ENCODE peak calls at places on chromosomes 1 and 21, in four cellular contexts. Y is Panc1, I is GM12878, Z is SK-N-SH. L is an unnamed sample.

GRCh38 chr1:205477759-205478247 is 22.0 kb upstream of the BLACAT1 start:
- DNase-seq in Y (no peak), I (no peak), Z (no peak), L (no peak)

GRCh38 chr1:222940903-222941302 is 126.1 kb downstream of the DISP1 start:
- DNase-seq in Y (no peak), I (no peak), Z (no peak), L (no peak)

GRCh38 chr1:119108993-119109392 is 31.5 kb downstream of the WARS2 start:
- DNase-seq in Y (no peak), I (no peak), Z (no peak), L (no peak)

GRCh38 chr1:53308512-53308911 is 19.4 kb downstream of the LRP8 start:
- DNase-seq in Y (no peak), I (no peak), Z (no peak), L (no peak)

GRCh38 chr1:29236993-29237905 is 927 bp downstream of the PTPRU start:
- DNase-seq in Y (no peak), I (no peak), Z (peak), L (peak)

GRCh38 chr1:30083800-30084464 is 639.5 kb downstream of the MATN1 start:
- DNase-seq in Y (peak), I (no peak), Z (no peak), L (no peak)

GRCh38 chr1:2644171-2644570 is 11.4 kb upstream of the MMEL1 start:
- DNase-seq in Y (no peak), I (no peak), Z (no peak), L (no peak)

GRCh38 chr1:206705187-206705586 is 20.5 kb downstream of the MAPKAPK2 start:
- DNase-seq in Y (no peak), I (no peak), Z (no peak), L (no peak)

GRCh38 chr21:42199488-42200463 is 19.2 kb upstream of the ABCG1 start:
- DNase-seq in Y (no peak), I (peak), Z (no peak), L (peak)

GRCh38 chr1:111585461-111586100 is 34.0 kb upstream of the RAP1A start:
- DNase-seq in Y (no peak), I (no peak), Z (no peak), L (no peak)

GRCh38 chr1:27007909-27008582 is 4.6 kb downstream of the TENT5B start:
- DNase-seq in Y (no peak), I (no peak), Z (no peak), L (no peak)

GRCh38 chr1:161196521-161197451 is 2.1 kb downstream of the ADAMTS4 start:
- DNase-seq in Y (no peak), I (no peak), Z (peak), L (no peak)

GRCh38 chr1:30790850-30791778 is 33.5 kb upstream of the LAPTM5 start:
- DNase-seq in Y (no peak), I (peak), Z (no peak), L (no peak)

GRCh38 chr1:220813013-220813412 is 26.3 kb downstream of the MTARC1 start:
- DNase-seq in Y (no peak), I (no peak), Z (no peak), L (peak)
- TF ChIP-seq SIN3A in Y (no peak), I (no peak), Z (no peak), L (no peak)

GRCh38 chr1:233359905-233360304 is 32.4 kb downstream of the MAP3K21 start:
- DNase-seq in Y (no peak), I (no peak), Z (no peak), L (no peak)

GRCh38 chr1:233361876-233362275 is 34.4 kb downstream of the MAP3K21 start:
- DNase-seq in Y (no peak), I (no peak), Z (no peak), L (no peak)

GRCh38 chr1:233357595-233358446 is 30.3 kb downstream of the MAP3K21 start:
- DNase-seq in Y (no peak), I (no peak), Z (no peak), L (no peak)

GRCh38 chr1:233360525-233361094 is 33.1 kb downstream of the MAP3K21 start:
- DNase-seq in Y (no peak), I (no peak), Z (no peak), L (no peak)

GRCh38 chr1:233359431-233359830 is 31.9 kb downstream of the MAP3K21 start:
- DNase-seq in Y (no peak), I (no peak), Z (no peak), L (no peak)
- TF ChIP-seq CTCF in Y (no peak), I (no peak), Z (no peak), L (no peak)

DNA sequence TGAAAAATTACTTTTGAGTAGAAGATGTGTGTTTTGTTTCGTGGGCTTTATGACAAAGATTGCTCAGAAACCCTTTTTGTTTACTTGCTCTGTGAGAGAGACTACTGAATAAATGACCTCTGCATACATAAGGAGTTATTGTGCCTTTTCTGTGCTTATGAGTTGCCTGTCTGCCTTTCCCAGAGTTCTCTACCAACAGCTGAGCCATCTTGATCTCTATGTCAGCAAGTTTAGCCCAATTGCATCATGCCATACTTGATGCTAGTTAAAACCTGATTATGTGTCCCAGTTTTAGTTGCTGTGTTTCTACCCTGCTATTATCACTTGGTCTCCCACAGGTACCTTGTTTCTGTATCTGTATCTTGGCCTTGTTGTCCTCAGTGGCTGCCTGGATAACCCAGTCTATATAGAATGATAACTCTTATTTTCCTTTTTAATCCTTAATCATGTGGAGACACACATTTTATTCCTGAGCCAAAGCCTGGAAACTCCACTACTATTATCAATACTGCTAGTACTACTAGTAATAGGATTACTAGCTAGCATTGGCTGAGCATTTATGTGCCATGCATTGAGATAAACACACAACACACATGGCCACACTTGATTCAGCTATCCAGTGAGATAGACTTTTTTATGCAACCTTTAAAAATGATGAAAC is 28.7 kb upstream of the GNG12 start:
- DNase-seq in Y (no peak), I (no peak), Z (no peak), L (no peak)
- TF ChIP-seq SIN3A in Y (no peak), I (no peak), Z (no peak), L (no peak)

GRCh38 chr1:204073837-204074273 is 940 bp downstream of the SOX13 start:
- DNase-seq in Y (no peak), I (no peak), Z (no peak), L (no peak)

GRCh38 chr1:204075116-204075636 is 2.3 kb downstream of the SOX13 start:
- DNase-seq in Y (no peak), I (no peak), Z (no peak), L (no peak)

GRCh38 chr1:204074274-204075115 is 1.6 kb downstream of the SOX13 start:
- DNase-seq in Y (no peak), I (no peak), Z (peak), L (no peak)

GRCh38 chr1:204070895-204071294 is 2.0 kb upstream of the SOX13 start:
- DNase-seq in Y (no peak), I (no peak), Z (no peak), L (no peak)

DNA sequence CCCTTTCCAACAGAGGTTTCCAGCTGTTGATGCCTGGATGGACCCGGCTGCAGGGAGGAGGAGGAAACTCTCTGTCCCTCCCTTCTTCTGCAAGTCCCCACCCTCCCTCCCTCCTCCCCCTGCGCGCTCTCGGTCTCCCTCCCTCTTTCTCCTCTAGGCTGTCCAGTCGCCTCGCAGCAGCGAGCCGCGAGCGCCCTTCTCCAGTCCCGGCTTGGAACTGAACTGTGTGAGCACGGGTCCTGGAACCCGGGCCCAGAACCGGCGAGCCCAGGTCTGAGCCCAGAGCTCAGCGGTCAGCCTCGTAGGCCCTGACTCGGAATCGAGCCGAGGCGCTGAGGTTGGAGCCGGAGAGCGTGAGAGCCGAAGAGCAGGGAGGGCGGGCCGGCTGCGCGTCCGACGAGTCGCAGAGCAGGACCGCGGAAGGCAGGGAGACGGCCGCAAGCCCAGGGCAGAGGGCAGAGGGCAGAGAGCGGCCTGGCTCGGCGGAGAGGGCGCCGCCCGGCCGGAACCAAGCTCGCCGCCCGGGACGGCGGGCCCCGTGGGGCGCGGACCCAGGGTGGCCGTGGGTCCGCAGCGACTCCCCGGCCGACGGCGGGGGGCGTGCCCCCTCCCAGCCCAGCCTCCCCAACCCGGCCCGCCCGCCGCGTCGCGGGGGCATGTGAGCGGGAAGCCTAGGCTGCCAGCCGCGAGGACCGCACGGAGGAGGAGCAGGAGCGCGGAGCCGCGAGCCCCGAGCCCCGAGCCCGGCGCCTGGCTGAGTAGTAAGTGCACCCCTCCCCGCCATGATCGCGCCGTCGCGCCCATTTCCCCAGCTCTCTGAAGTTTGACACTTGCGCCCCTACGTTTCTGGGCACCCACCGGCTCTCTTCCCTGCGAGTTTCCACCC is at the start of gene SOX13:
- DNase-seq in Y (peak), I (no peak), Z (peak), L (peak)
- TF ChIP-seq CTCF in Y (no peak), I (no peak), Z (peak), L (no peak)

DNA sequence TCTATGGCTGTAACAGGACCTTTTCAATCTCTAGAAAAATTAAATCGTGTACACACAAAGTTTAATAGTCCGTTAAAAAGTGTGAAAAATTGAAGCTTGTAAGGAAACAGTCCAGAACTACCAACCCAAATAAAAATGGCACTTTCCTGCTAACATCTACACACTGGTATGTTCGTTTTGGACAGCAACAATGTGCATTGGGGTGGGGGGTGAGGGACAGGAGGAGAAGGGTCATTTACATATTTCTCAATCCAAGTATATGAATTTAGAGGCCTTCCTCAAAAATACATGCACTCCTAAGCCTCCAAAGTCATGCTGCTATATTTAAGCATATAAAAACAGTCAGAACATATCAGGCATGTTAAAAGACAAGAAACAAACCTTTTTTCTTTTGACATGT is 2.5 kb downstream of the PPP1R15B start:
- DNase-seq in Y (no peak), I (no peak), Z (no peak), L (peak)
- TF ChIP-seq SIN3A in Y (no peak), I (no peak), Z (no peak), L (no peak)

GRCh38 chr1:243435824-243436223 is 180.0 kb downstream of the SDCCAG8 start:
- DNase-seq in Y (no peak), I (no peak), Z (no peak), L (no peak)
- TF ChIP-seq CTCF in Y (no peak), I (no peak), Z (peak), L (no peak)

GRCh38 chr1:104073463-104073902 is 323.8 kb downstream of the AMY1C start:
- DNase-seq in Y (no peak), I (no peak), Z (no peak), L (no peak)
- TF ChIP-seq SIN3A in Y (no peak), I (no peak), Z (no peak), L (no peak)

GRCh38 chr21:43657355-43658093 is 1.8 kb downstream of the HSF2BP start:
- DNase-seq in Y (no peak), I (no peak), Z (no peak), L (no peak)

GRCh38 chr21:43662286-43662685 is 2.9 kb downstream of the RRP1B start:
- DNase-seq in Y (no peak), I (no peak), Z (no peak), L (no peak)

GRCh38 chr21:43658769-43659135 is 536 bp downstream of the HSF2BP start:
- DNase-seq in Y (no peak), I (no peak), Z (peak), L (no peak)

GRCh38 chr21:43658094-43658725 is 1.1 kb downstream of the HSF2BP start:
- DNase-seq in Y (no peak), I (no peak), Z (no peak), L (no peak)

DNA sequence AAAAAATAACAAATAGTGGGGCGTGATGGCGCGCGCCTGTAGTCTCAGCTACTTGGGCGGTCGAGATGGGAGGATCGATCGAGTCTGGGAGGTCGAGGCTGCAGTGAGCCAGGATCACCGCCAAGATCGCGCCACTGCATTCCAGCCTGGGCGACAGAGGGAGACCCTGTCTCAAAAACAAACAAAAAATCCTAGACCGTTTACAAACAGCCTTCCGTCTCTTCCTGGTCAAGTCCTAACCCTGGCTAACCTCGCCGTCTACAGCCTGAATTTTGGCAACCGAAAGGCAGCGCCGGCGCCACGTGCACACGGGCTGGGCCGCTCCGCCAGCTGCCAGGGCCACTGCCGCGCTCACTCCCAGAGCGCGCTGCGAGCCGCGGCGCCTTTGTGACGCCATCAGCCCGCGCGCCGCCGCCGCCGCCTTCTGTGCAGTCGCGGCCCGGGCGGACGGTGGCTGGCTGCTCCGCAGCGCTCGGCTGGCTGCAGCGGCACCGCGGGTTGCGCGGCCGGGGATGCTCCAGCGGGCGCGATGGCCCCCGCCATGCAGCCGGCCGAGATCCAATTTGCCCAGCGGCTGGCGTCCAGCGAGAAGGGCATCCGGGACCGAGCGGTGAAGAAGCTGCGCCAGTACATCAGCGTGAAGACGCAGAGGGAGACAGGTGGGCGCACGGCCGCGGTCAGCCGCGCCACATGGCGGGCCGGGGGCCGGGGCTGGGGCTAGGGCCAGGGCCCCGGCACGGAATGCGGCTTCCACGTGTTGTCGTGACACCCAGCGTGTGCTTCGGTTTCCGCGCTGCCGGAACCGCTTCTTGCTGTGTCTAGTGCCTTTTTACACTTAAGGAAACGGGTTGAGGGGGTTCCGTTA is at the start of the genes HSF2BP and RRP1B:
- DNase-seq in Y (no peak), I (no peak), Z (peak), L (peak)
- TF ChIP-seq CTCF in Y (no peak), I (no peak), Z (peak), L (peak)

GRCh38 chr1:1630191-1630964 is 1.6 kb upstream of the MMP23B start:
- DNase-seq in Y (no peak), I (peak), Z (peak), L (no peak)
- TF ChIP-seq SIN3A in Y (no peak), I (peak), Z (no peak), L (no peak)

L was measured in K562.